ENCODE peak calls at places on chromosomes 2 and 18, in ten cellular contexts. X is astrocyte, B is epithelial cell of esophagus, M is adrenal gland, U is transverse colon, I is fibroblast of villous mesenchyme, W is upper lobe of right lung, T is kidney epithelial cell, G is fibroblast of mammary gland, L is HFFc6. N is an unnamed sample.

GRCh38 chr2:204272089-204272488 is 273.2 kb upstream of the PARD3B start:
- DNase-seq in B (no peak), W (no peak), G (no peak), L (no peak), M (no peak), I (no peak), X (no peak), U (no peak), T (no peak), N (no peak)

GRCh38 chr2:240646061-240646899 is 21.0 kb downstream of the GPR35 start:
- DNase-seq in T (no peak), U (no peak), G (no peak), X (no peak), B (no peak), I (no peak), M (no peak), L (no peak), W (no peak), N (no peak)

GRCh38 chr2:211802611-211803010 is 736.0 kb downstream of the ERBB4 start:
- DNase-seq in W (no peak), U (no peak), L (no peak), B (no peak), I (no peak), M (no peak), G (no peak), X (no peak), T (no peak), N (no peak)

GRCh38 chr2:168705534-168706470 is 96.6 kb upstream of the NOSTRIN start:
- DNase-seq in M (no peak), G (peak), W (no peak), I (peak), U (peak), L (peak), B (peak), T (no peak), X (no peak), N (no peak)

GRCh38 chr18:50830544-50830943 is 10.7 kb upstream of the MRO start:
- DNase-seq in X (no peak), G (no peak), W (no peak), U (no peak), B (no peak), L (no peak), I (no peak), M (no peak), T (no peak), N (no peak)

GRCh38 chr2:48065971-48066370 is 159.7 kb upstream of the FBXO11 start:
- DNase-seq in G (no peak), B (no peak), I (no peak), X (no peak), M (no peak), U (no peak), L (no peak), W (no peak), T (no peak), N (no peak)

GRCh38 chr18:55421612-55422381 is 166.2 kb downstream of the TCF4 start:
- DNase-seq in X (peak), U (no peak), B (peak), W (no peak), L (peak), T (no peak), G (peak), M (no peak), I (peak), N (no peak)

GRCh38 chr18:28177828-28178635 is 1.1 kb upstream of the CDH2 start:
- DNase-seq in U (no peak), M (peak), B (peak), L (peak), G (peak), X (peak), I (peak), T (no peak), W (peak), N (no peak)

GRCh38 chr2:193250389-193250788 is 1055.7 kb upstream of the TMEFF2 start:
- DNase-seq in M (no peak), X (no peak), T (no peak), W (no peak), L (no peak), B (no peak), I (no peak), U (no peak), G (no peak), N (no peak)

GRCh38 chr2:136178941-136179601 is 61.1 kb upstream of the CXCR4 start:
- DNase-seq in W (no peak), T (no peak), I (no peak), X (no peak), G (no peak), B (no peak), M (no peak), U (no peak), L (no peak), N (no peak)

GRCh38 chr2:38268691-38269309 is 108.3 kb downstream of the ATL2 start:
- DNase-seq in B (no peak), X (peak), I (peak), U (no peak), G (peak), W (no peak), T (no peak), M (no peak), L (peak), N (no peak)

GRCh38 chr18:59219672-59220163 is at the start of gene GRP:
- DNase-seq in L (no peak), B (no peak), T (no peak), M (no peak), U (no peak), X (no peak), I (no peak), G (no peak), W (no peak), N (no peak)

GRCh38 chr2:20526666-20527065 is 79.8 kb downstream of the RHOB start:
- DNase-seq in L (no peak), M (no peak), U (no peak), G (peak), I (no peak), B (no peak), X (no peak), W (no peak), T (no peak), N (no peak)

GRCh38 chr2:71466301-71467179 is 13.2 kb downstream of the DYSF start:
- DNase-seq in T (no peak), X (peak), G (peak), I (peak), B (peak), W (peak), U (no peak), M (peak), L (no peak), N (peak)

GRCh38 chr18:75201936-75202335 is 7.0 kb downstream of the PTGR3 start:
- DNase-seq in M (no peak), L (no peak), T (no peak), W (no peak), I (no peak), U (no peak), G (no peak), X (no peak), B (no peak), N (no peak)
- TF ChIP-seq CTCF in M (no peak), L (no peak), T (no peak), W (no peak), I (no peak), U (no peak), G (no peak), X (no peak), B (no peak), N (no peak)

GRCh38 chr2:43186679-43187374 is 39.6 kb downstream of the ZFP36L2 start:
- DNase-seq in M (no peak), T (no peak), I (no peak), U (peak), W (no peak), X (no peak), L (no peak), G (no peak), B (no peak), N (no peak)
- TF ChIP-seq CTCF in M (no peak), T (no peak), I (no peak), U (no peak), W (no peak), X (no peak), L (no peak), G (no peak), B (no peak), N (no peak)

GRCh38 chr2:157185828-157186227 is 71.7 kb upstream of the GALNT5 start:
- DNase-seq in I (peak), L (peak), W (no peak), X (peak), B (no peak), M (no peak), G (peak), T (no peak), U (no peak), N (no peak)
- TF ChIP-seq CTCF in I (peak), L (peak), W (no peak), X (no peak), B (no peak), M (no peak), G (peak), T (no peak), U (no peak), N (peak)

GRCh38 chr18:35777042-35777441 is 195.4 kb upstream of the RMP24 start:
- DNase-seq in U (no peak), M (no peak), L (no peak), I (no peak), B (no peak), X (no peak), G (no peak), T (no peak), W (no peak), N (no peak)
- TF ChIP-seq CTCF in U (no peak), M (no peak), L (peak), I (peak), B (no peak), X (no peak), G (no peak), T (no peak), W (no peak), N (no peak)

GRCh38 chr2:237791977-237792727 is 6.4 kb upstream of the RBM44 start:
- DNase-seq in W (no peak), U (no peak), X (no peak), T (no peak), G (peak), M (no peak), B (peak), I (peak), L (peak), N (no peak)
- TF ChIP-seq CTCF in W (no peak), U (no peak), X (peak), T (peak), G (peak), M (no peak), B (no peak), I (peak), L (peak), N (peak)

GRCh38 chr18:6203791-6204190 is 210.9 kb downstream of the L3MBTL4 start:
- DNase-seq in W (no peak), G (no peak), X (no peak), L (no peak), T (no peak), M (no peak), I (no peak), B (no peak), U (peak), N (no peak)

GRCh38 chr18:6207941-6208340 is 206.8 kb downstream of the L3MBTL4 start:
- DNase-seq in M (no peak), X (no peak), I (no peak), T (no peak), U (no peak), W (no peak), G (no peak), L (no peak), B (no peak), N (no peak)

GRCh38 chr18:6205706-6206105 is 209.0 kb downstream of the L3MBTL4 start:
- DNase-seq in U (no peak), X (peak), T (no peak), W (no peak), M (no peak), L (no peak), B (no peak), I (no peak), G (no peak), N (no peak)

GRCh38 chr18:6210349-6211173 is 204.2 kb downstream of the L3MBTL4 start:
- DNase-seq in B (no peak), M (no peak), U (no peak), W (no peak), I (no peak), G (no peak), T (no peak), L (no peak), X (no peak), N (no peak)

GRCh38 chr18:6207119-6207518 is 207.6 kb downstream of the L3MBTL4 start:
- DNase-seq in G (no peak), B (no peak), X (no peak), U (no peak), T (no peak), I (no peak), W (no peak), M (no peak), L (no peak), N (no peak)
- TF ChIP-seq CTCF in G (no peak), B (no peak), X (no peak), U (no peak), T (no peak), I (no peak), W (no peak), M (no peak), L (no peak), N (no peak)

DNA sequence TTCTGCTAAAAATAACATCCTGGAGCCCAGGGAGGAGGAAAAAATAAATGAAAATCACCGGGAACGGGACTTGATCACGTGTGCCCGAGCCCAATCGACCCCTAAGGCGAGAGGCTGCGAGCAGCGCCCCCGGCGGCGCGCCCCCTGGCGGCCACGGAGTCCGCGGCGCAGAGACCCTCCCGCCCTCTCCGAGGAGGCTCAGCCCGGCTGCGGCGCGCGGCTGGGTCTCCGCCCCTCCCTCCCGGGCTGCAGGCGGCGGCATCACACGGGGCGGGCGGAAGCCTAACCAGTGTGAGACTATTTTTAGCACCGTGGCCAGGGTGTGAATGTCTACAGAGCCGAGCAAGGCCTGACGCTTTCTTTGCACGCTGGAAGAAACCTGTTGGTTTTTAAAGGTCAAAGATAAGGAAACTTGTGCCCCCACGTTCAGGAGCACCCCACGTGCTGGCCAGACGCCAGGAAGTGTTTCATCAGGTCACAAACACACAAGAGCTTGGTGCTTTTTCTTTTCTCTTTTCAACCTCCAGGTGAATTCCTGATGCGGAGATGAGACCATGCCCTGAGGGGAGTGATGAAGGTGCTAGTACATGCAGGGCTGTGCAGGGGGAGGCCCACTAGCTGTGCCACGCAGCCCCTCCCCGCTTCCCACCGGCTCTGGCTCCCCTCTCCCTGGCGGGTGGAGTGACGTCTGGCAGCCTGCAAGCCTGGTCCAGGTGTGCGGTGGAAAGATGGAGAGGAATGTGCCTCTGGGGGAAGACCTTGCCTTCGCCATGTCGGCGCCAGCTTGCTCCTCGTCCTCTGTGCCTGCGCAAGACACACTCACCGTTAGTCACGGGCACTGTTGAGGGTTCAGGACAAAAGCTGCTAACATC is 35.3 kb upstream of the DNMT3A start:
- DNase-seq in I (peak), L (peak), X (peak), T (peak), M (peak), G (peak), U (peak), W (peak), B (peak), N (peak)
- TF ChIP-seq CTCF in I (peak), L (peak), X (peak), T (peak), M (peak), G (peak), U (peak), W (peak), B (peak), N (peak)

GRCh38 chr2:88055436-88056128 is at the start of gene KRCC1:
- DNase-seq in I (peak), W (peak), M (peak), X (peak), T (peak), B (peak), U (peak), G (peak), L (peak), N (peak)
- TF ChIP-seq CTCF in I (peak), W (no peak), M (no peak), X (no peak), T (no peak), B (no peak), U (no peak), G (no peak), L (no peak), N (no peak)

DNA sequence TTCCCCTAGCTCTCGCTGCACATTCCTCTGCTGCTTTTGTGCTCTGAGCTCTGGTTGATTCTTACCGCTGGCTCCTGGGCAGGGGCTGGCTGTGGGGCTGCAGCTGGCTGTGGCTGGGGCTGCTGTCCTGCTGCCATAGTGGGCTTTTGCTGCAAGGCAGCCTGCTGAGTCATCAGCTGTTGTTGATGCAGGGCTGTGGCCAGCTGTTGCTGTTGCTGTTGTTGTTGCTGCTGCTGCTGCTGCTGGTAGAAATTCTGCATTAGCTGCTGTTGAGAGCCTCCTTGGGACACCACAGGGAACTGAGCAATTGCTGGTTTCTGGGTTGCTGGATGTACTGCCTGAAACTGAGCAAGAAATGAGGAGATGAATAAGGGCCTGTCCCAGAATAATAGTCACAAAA is 77.2 kb upstream of the NFU1 start:
- DNase-seq in G (peak), W (no peak), L (peak), B (no peak), U (no peak), X (peak), T (peak), M (no peak), I (peak), N (no peak)
- TF ChIP-seq CTCF in G (no peak), W (no peak), L (no peak), B (no peak), U (no peak), X (no peak), T (no peak), M (no peak), I (peak), N (peak)

GRCh38 chr2:66585616-66586015 is 150.7 kb downstream of the MEIS1 start:
- DNase-seq in W (no peak), I (no peak), G (no peak), X (no peak), U (no peak), L (no peak), B (no peak), T (no peak), M (no peak), N (no peak)

GRCh38 chr2:66582364-66582974 is 147.5 kb downstream of the MEIS1 start:
- DNase-seq in M (peak), U (no peak), W (no peak), G (no peak), X (no peak), T (no peak), B (no peak), I (no peak), L (no peak), N (no peak)

GRCh38 chr2:66582975-66583842 is 148.3 kb downstream of the MEIS1 start:
- DNase-seq in B (no peak), W (no peak), M (peak), L (no peak), G (no peak), T (no peak), U (no peak), X (no peak), I (no peak), N (no peak)

GRCh38 chr2:66584011-66584410 is 149.1 kb downstream of the MEIS1 start:
- DNase-seq in I (no peak), G (no peak), T (no peak), U (no peak), X (no peak), M (peak), L (no peak), W (no peak), B (no peak), N (no peak)

GRCh38 chr2:66587216-66587615 is 152.3 kb downstream of the MEIS1 start:
- DNase-seq in U (no peak), G (no peak), T (no peak), W (no peak), X (no peak), M (peak), L (no peak), I (peak), B (peak), N (no peak)
- TF ChIP-seq CTCF in U (no peak), G (peak), T (peak), W (peak), X (no peak), M (no peak), L (peak), I (peak), B (peak), N (peak)